ENCODE peak calls at places on chromosomes 5 and 9, in six cellular contexts. One of them, this sample, is unnamed.

GRCh38 chr9:127895811-127896210 is 3.6 kb downstream of the ST6GALNAC6 start:
- DNase-seq in T-helper 9 cell: no peak
- DNase-seq in brain microvascular endothelial cell: no peak
- DNase-seq in ELF-1: no peak
- DNase-seq in AG08395: no peak
- DNase-seq in testis: no peak
- DNase-seq in this sample: no peak

GRCh38 chr9:126347911-126348760 is 21.5 kb downstream of the MVB12B start:
- DNase-seq in T-helper 9 cell: no peak
- DNase-seq in brain microvascular endothelial cell: no peak
- DNase-seq in ELF-1: peak; percentile 81
- DNase-seq in AG08395: no peak
- DNase-seq in testis: no peak
- DNase-seq in this sample: no peak

GRCh38 chr5:170552486-170553122 is 48.8 kb downstream of the KCNIP1 start:
- DNase-seq in T-helper 9 cell: no peak
- DNase-seq in brain microvascular endothelial cell: peak; percentile 88
- DNase-seq in ELF-1: peak; percentile 78
- DNase-seq in AG08395: peak; percentile 65
- DNase-seq in testis: peak; percentile 91
- DNase-seq in this sample: peak; percentile 78

GRCh38 chr5:140162275-140162674 is 12.7 kb upstream of the CYSTM1 start:
- DNase-seq in T-helper 9 cell: no peak
- DNase-seq in brain microvascular endothelial cell: no peak
- DNase-seq in ELF-1: no peak
- DNase-seq in AG08395: no peak
- DNase-seq in testis: no peak
- DNase-seq in this sample: no peak

GRCh38 chr5:168300377-168301182 is 9.1 kb downstream of the WWC1 start:
- DNase-seq in T-helper 9 cell: no peak
- DNase-seq in brain microvascular endothelial cell: no peak
- DNase-seq in ELF-1: peak; percentile 36
- DNase-seq in AG08395: no peak
- DNase-seq in testis: no peak
- DNase-seq in this sample: peak; percentile 33

GRCh38 chr5:114363837-114364236 is 2.0 kb downstream of the KCNN2 start:
- DNase-seq in T-helper 9 cell: no peak
- DNase-seq in brain microvascular endothelial cell: no peak
- DNase-seq in ELF-1: peak; percentile 16
- DNase-seq in AG08395: no peak
- DNase-seq in testis: no peak
- DNase-seq in this sample: no peak

GRCh38 chr5:180652771-180653170 is 3.4 kb upstream of the FLT4 start:
- DNase-seq in T-helper 9 cell: no peak
- DNase-seq in brain microvascular endothelial cell: no peak
- DNase-seq in ELF-1: no peak
- DNase-seq in AG08395: no peak
- DNase-seq in testis: no peak
- DNase-seq in this sample: no peak

GRCh38 chr5:36452394-36453100 is 150.8 kb upstream of the RANBP3L start:
- DNase-seq in T-helper 9 cell: no peak
- DNase-seq in brain microvascular endothelial cell: no peak
- DNase-seq in ELF-1: peak; percentile 60
- DNase-seq in AG08395: no peak
- DNase-seq in testis: no peak
- DNase-seq in this sample: no peak

GRCh38 chr5:179699640-179700298 is 1.0 kb downstream of the CANX start:
- DNase-seq in T-helper 9 cell: no peak
- DNase-seq in brain microvascular endothelial cell: peak; percentile 28
- DNase-seq in ELF-1: peak; percentile 35
- DNase-seq in AG08395: peak; percentile 53
- DNase-seq in testis: peak; percentile 46
- DNase-seq in this sample: peak; percentile 28

GRCh38 chr5:133848306-133848924 is 120.0 kb downstream of the C5orf15 start:
- DNase-seq in T-helper 9 cell: no peak
- DNase-seq in brain microvascular endothelial cell: no peak
- DNase-seq in ELF-1: peak; percentile 32
- DNase-seq in AG08395: no peak
- DNase-seq in testis: no peak
- DNase-seq in this sample: peak; percentile 88

GRCh38 chr9:104961238-104961637 is 33.3 kb upstream of the ABCA1 start:
- DNase-seq in T-helper 9 cell: peak; percentile 26
- DNase-seq in brain microvascular endothelial cell: peak; percentile 57
- DNase-seq in ELF-1: peak; percentile 60
- DNase-seq in AG08395: no peak
- DNase-seq in testis: no peak
- DNase-seq in this sample: peak; percentile 69

GRCh38 chr9:21030389-21031035 is 928 bp downstream of the HACD4 start:
- DNase-seq in T-helper 9 cell: no peak
- DNase-seq in brain microvascular endothelial cell: peak; percentile 65
- DNase-seq in ELF-1: peak; percentile 25
- DNase-seq in AG08395: peak; percentile 58
- DNase-seq in testis: no peak
- DNase-seq in this sample: peak; percentile 71

GRCh38 chr5:31811210-31811609 is 172.3 kb downstream of the PDZD2 start:
- DNase-seq in T-helper 9 cell: no peak
- DNase-seq in brain microvascular endothelial cell: peak; percentile 91
- DNase-seq in ELF-1: no peak
- DNase-seq in AG08395: peak; percentile 93
- DNase-seq in testis: peak; percentile 60
- DNase-seq in this sample: peak; percentile 82

GRCh38 chr9:135559606-135560005 is 1.9 kb upstream of the PAEP start:
- DNase-seq in T-helper 9 cell: no peak
- DNase-seq in brain microvascular endothelial cell: no peak
- DNase-seq in ELF-1: peak; percentile 13
- DNase-seq in AG08395: no peak
- DNase-seq in testis: no peak
- DNase-seq in this sample: peak; percentile 43

GRCh38 chr9:6575324-6575758 is 70.2 kb downstream of the GLDC start:
- DNase-seq in T-helper 9 cell: no peak
- DNase-seq in brain microvascular endothelial cell: no peak
- DNase-seq in ELF-1: no peak
- DNase-seq in AG08395: no peak
- DNase-seq in testis: no peak
- DNase-seq in this sample: no peak

GRCh38 chr5:139669681-139670368 is 21.7 kb downstream of the CXXC5 start:
- DNase-seq in T-helper 9 cell: no peak
- DNase-seq in brain microvascular endothelial cell: no peak
- DNase-seq in ELF-1: no peak
- DNase-seq in AG08395: no peak
- DNase-seq in testis: peak; percentile 82
- DNase-seq in this sample: no peak

GRCh38 chr5:115639377-115639776 is 13.5 kb upstream of the TMED7 start:
- DNase-seq in T-helper 9 cell: no peak
- DNase-seq in brain microvascular endothelial cell: no peak
- DNase-seq in ELF-1: no peak
- DNase-seq in AG08395: no peak
- DNase-seq in testis: no peak
- DNase-seq in this sample: no peak

GRCh38 chr5:148912714-148913398 is 86.4 kb downstream of the ADRB2 start:
- DNase-seq in T-helper 9 cell: no peak
- DNase-seq in brain microvascular endothelial cell: peak; percentile 93
- DNase-seq in ELF-1: peak; percentile 85
- DNase-seq in AG08395: peak; percentile 96
- DNase-seq in testis: no peak
- DNase-seq in this sample: peak; percentile 98

GRCh38 chr5:5688194-5688924 is 265.9 kb downstream of the ICE1 start:
- DNase-seq in T-helper 9 cell: no peak
- DNase-seq in brain microvascular endothelial cell: no peak
- DNase-seq in ELF-1: no peak
- DNase-seq in AG08395: no peak
- DNase-seq in testis: no peak
- DNase-seq in this sample: no peak

GRCh38 chr9:90964101-90965020 is 162.7 kb downstream of the SYK start:
- DNase-seq in T-helper 9 cell: no peak
- DNase-seq in brain microvascular endothelial cell: peak; percentile 57
- DNase-seq in ELF-1: peak; percentile 66
- DNase-seq in AG08395: no peak
- DNase-seq in testis: peak; percentile 53
- DNase-seq in this sample: no peak

GRCh38 chr5:10124287-10124686 is 125.4 kb downstream of the ATPSCKMT start:
- DNase-seq in T-helper 9 cell: no peak
- DNase-seq in brain microvascular endothelial cell: no peak
- DNase-seq in ELF-1: no peak
- DNase-seq in AG08395: peak; percentile 10
- DNase-seq in testis: no peak
- DNase-seq in this sample: peak; percentile 85